ENCODE peak calls at places on chromosomes 7 and 10, in four cellular contexts. One of them, this sample, is unnamed.

GRCh38 chr10:122151121-122151694 is 119.9 kb upstream of the BTBD16 start:
- DNase-seq in endodermal cell: no peak
- DNase-seq in OCI-LY7: no peak
- DNase-seq in transverse colon: no peak
- DNase-seq in this sample: no peak

GRCh38 chr10:930415-931325 is 835 bp downstream of the LARP4B start:
- DNase-seq in endodermal cell: peak; percentile 81
- DNase-seq in OCI-LY7: peak; percentile 52
- DNase-seq in transverse colon: peak; percentile 76
- DNase-seq in this sample: no peak

GRCh38 chr10:4685904-4686643 is 139.9 kb upstream of the AKR1E2 start:
- DNase-seq in endodermal cell: no peak
- DNase-seq in OCI-LY7: no peak
- DNase-seq in transverse colon: no peak
- DNase-seq in this sample: no peak

GRCh38 chr7:151143261-151144015 is 24.1 kb downstream of the GBX1 start:
- DNase-seq in endodermal cell: peak; percentile 33
- DNase-seq in OCI-LY7: no peak
- DNase-seq in transverse colon: peak; percentile 4
- DNase-seq in this sample: no peak

GRCh38 chr7:127666602-127667001 is 14.6 kb downstream of the SND1 start:
- DNase-seq in endodermal cell: no peak
- DNase-seq in OCI-LY7: no peak
- DNase-seq in transverse colon: no peak
- DNase-seq in this sample: no peak

GRCh38 chr7:127391591-127392181 is 822 bp downstream of the ZNF800 start:
- DNase-seq in endodermal cell: peak; percentile 68
- DNase-seq in OCI-LY7: peak; percentile 69
- DNase-seq in transverse colon: peak; percentile 53
- DNase-seq in this sample: no peak

GRCh38 chr10:82438277-82438676 is 563.3 kb downstream of the NRG3 start:
- DNase-seq in endodermal cell: peak; percentile 46
- DNase-seq in OCI-LY7: no peak
- DNase-seq in transverse colon: no peak
- DNase-seq in this sample: no peak

GRCh38 chr10:132107947-132108877 is 42.5 kb downstream of the JAKMIP3 start:
- DNase-seq in endodermal cell: peak; percentile 26
- DNase-seq in OCI-LY7: no peak
- DNase-seq in transverse colon: no peak
- DNase-seq in this sample: no peak

GRCh38 chr10:59181668-59182067 is 5.2 kb downstream of the PHYHIPL start:
- DNase-seq in endodermal cell: peak; percentile 46
- DNase-seq in OCI-LY7: peak; percentile 24
- DNase-seq in transverse colon: no peak
- DNase-seq in this sample: peak; percentile 29

GRCh38 chr10:84214612-84215235 is 10.6 kb downstream of the LRIT2 start:
- DNase-seq in endodermal cell: peak; percentile 91
- DNase-seq in OCI-LY7: peak; percentile 52
- DNase-seq in transverse colon: peak; percentile 36
- DNase-seq in this sample: no peak
- TF ChIP-seq CTCF in endodermal cell: peak; percentile 78
- TF ChIP-seq CTCF in OCI-LY7: peak; percentile 71
- TF ChIP-seq CTCF in transverse colon: peak; percentile 29
- TF ChIP-seq CTCF in this sample: peak; percentile 46

GRCh38 chr7:92528958-92529264 is 316 bp downstream of the RBM48 start:
- DNase-seq in endodermal cell: no peak
- DNase-seq in OCI-LY7: no peak
- DNase-seq in transverse colon: no peak
- DNase-seq in this sample: no peak

GRCh38 chr7:92523110-92523509 is 5.2 kb downstream of the PEX1 start:
- DNase-seq in endodermal cell: no peak
- DNase-seq in OCI-LY7: no peak
- DNase-seq in transverse colon: no peak
- DNase-seq in this sample: no peak

GRCh38 chr7:92528188-92528957 is at the start of the genes PEX1 and RBM48:
- DNase-seq in endodermal cell: peak; percentile 99
- DNase-seq in OCI-LY7: peak; percentile 99
- DNase-seq in transverse colon: peak; percentile 97
- DNase-seq in this sample: peak; percentile 61

DNA sequence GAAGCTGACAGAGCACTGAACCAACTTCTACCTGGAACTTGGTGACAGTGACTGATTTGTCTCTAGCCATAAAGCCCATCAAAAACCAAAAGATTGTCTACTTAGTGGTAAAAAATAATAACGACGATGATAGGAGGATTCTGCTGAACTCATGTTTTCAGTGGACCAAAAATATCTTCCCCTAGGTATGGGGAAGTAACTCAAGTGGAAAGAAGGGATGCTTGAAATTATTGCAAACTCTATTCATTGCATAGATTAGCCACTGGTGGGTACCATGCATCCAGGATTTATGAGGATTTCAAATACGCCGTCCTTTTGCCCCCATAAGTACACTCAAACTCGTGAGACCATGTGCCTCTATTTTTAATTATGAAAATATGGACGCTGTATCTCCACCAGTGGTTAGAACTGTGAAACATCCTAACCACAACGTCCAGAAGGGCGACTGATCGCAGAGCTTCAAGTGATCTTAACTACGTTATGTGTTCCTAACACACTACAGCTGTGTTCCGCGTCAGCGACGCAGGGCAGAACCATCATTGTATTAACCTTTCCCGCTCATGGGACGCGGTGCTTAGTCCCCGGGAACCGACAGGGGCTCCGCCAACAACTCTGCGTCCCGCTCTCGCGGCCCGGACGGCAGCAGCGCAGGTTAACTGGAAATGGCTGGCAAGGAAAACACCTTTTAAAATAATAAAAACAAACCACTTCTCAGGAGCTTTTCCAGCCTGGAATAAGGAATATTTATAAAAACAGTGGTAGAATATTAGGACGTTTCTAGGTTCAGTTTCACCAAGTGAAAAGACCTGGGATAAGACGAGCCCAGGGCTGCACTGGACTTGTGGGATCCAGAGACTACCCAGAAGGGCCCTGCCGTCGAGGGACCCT is 776 bp downstream of the PEX1 start:
- DNase-seq in endodermal cell: peak; percentile 79
- DNase-seq in OCI-LY7: peak; percentile 83
- DNase-seq in transverse colon: peak; percentile 56
- DNase-seq in this sample: no peak
- TF ChIP-seq CTCF in endodermal cell: peak; percentile 60
- TF ChIP-seq CTCF in OCI-LY7: peak; percentile 36
- TF ChIP-seq CTCF in transverse colon: no peak
- TF ChIP-seq CTCF in this sample: no peak

GRCh38 chr7:69892790-69893189 is 294.5 kb downstream of the AUTS2 start:
- DNase-seq in endodermal cell: no peak
- DNase-seq in OCI-LY7: peak; percentile 28
- DNase-seq in transverse colon: no peak
- DNase-seq in this sample: no peak
- TF ChIP-seq CTCF in endodermal cell: no peak
- TF ChIP-seq CTCF in OCI-LY7: peak; percentile 73
- TF ChIP-seq CTCF in transverse colon: no peak
- TF ChIP-seq CTCF in this sample: peak; percentile 25

GRCh38 chr10:81200801-81201200 is 663.1 kb downstream of the SH2D4B start:
- DNase-seq in endodermal cell: no peak
- DNase-seq in OCI-LY7: no peak
- DNase-seq in transverse colon: no peak
- DNase-seq in this sample: no peak
- TF ChIP-seq CTCF in endodermal cell: no peak
- TF ChIP-seq CTCF in OCI-LY7: no peak
- TF ChIP-seq CTCF in transverse colon: no peak
- TF ChIP-seq CTCF in this sample: no peak

DNA sequence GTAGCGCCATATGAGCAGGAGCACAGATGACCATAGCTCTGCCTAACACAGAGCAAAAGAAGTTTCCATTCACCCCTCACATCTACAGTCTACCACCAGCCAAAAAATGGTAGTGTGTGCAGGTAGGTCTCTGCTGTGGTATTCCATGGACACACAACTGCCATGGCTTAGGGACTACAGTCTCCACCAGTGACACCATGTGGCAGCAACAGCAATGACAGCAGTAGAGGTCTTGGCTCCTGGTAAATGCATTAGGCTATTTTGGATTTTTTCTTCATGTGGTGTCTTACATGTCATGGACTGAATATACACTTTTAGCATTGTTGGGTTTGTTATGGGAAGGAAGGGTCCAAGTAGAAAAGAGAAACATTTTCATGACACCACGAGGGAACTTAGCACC is 70.1 kb upstream of the CABCOCO1 start:
- DNase-seq in endodermal cell: peak; percentile 68
- DNase-seq in OCI-LY7: peak; percentile 21
- DNase-seq in transverse colon: no peak
- DNase-seq in this sample: no peak
- TF ChIP-seq CTCF in endodermal cell: peak; percentile 81
- TF ChIP-seq CTCF in OCI-LY7: peak; percentile 71
- TF ChIP-seq CTCF in transverse colon: no peak
- TF ChIP-seq CTCF in this sample: peak; percentile 46

DNA sequence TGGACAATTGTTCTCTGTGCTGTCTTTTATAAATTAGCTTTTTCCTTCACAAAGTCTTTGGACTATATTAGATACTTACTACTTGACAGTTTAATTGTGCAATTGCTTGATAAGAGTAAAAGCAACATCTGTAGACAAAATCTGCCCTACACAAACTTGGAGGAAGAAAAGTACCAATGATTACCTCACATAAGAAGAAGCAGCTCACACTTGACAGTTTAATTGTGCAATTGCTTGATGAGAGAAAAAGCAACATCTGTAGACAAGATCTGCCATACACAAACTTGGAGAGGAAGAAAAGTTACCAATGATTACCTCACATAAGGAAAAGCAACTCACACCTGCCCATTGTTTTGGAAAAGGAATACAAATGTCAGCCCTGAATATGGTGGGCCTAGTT is 17.1 kb upstream of the SCIN start:
- DNase-seq in endodermal cell: no peak
- DNase-seq in OCI-LY7: no peak
- DNase-seq in transverse colon: no peak
- DNase-seq in this sample: no peak
- TF ChIP-seq CTCF in endodermal cell: no peak
- TF ChIP-seq CTCF in OCI-LY7: no peak
- TF ChIP-seq CTCF in transverse colon: no peak
- TF ChIP-seq CTCF in this sample: no peak

DNA sequence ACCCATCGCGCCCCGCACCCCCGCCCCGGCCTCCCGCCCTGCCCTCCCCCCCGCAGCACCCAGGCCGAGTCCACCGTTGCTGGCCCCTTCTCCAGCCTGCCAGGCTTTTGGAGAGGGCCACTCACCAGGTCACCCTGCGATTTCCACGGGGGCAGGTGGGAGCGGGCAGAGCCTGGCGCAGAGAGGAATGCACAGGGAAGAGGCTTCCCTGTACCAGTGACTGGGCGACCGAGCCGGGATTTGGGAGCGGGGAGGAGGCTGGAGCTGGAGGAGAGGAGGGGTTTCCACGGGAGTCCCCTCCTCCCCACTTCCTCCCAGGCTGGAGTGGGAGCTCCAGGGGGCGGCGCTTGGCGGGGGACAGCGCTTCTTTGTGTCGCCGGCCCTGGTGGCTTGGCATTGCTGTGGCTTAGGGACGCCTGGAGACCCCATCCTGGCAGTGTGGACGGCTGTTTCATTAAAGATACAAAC is 19.3 kb downstream of the TCAF1 start:
- DNase-seq in endodermal cell: peak; percentile 83
- DNase-seq in OCI-LY7: no peak
- DNase-seq in transverse colon: peak; percentile 40
- DNase-seq in this sample: peak; percentile 64
- TF ChIP-seq CTCF in endodermal cell: no peak
- TF ChIP-seq CTCF in OCI-LY7: no peak
- TF ChIP-seq CTCF in transverse colon: no peak
- TF ChIP-seq CTCF in this sample: no peak

GRCh38 chr10:69904533-69904932 is 102.8 kb downstream of the COL13A1 start:
- DNase-seq in endodermal cell: no peak
- DNase-seq in OCI-LY7: no peak
- DNase-seq in transverse colon: no peak
- DNase-seq in this sample: no peak

GRCh38 chr10:69899727-69900595 is 98.3 kb downstream of the COL13A1 start:
- DNase-seq in endodermal cell: peak; percentile 75
- DNase-seq in OCI-LY7: no peak
- DNase-seq in transverse colon: no peak
- DNase-seq in this sample: no peak

GRCh38 chr10:69902835-69903535 is 101.3 kb downstream of the COL13A1 start:
- DNase-seq in endodermal cell: no peak
- DNase-seq in OCI-LY7: no peak
- DNase-seq in transverse colon: peak; percentile 70
- DNase-seq in this sample: no peak

GRCh38 chr10:69901022-69901421 is 99.3 kb downstream of the COL13A1 start:
- DNase-seq in endodermal cell: no peak
- DNase-seq in OCI-LY7: no peak
- DNase-seq in transverse colon: no peak
- DNase-seq in this sample: no peak

DNA sequence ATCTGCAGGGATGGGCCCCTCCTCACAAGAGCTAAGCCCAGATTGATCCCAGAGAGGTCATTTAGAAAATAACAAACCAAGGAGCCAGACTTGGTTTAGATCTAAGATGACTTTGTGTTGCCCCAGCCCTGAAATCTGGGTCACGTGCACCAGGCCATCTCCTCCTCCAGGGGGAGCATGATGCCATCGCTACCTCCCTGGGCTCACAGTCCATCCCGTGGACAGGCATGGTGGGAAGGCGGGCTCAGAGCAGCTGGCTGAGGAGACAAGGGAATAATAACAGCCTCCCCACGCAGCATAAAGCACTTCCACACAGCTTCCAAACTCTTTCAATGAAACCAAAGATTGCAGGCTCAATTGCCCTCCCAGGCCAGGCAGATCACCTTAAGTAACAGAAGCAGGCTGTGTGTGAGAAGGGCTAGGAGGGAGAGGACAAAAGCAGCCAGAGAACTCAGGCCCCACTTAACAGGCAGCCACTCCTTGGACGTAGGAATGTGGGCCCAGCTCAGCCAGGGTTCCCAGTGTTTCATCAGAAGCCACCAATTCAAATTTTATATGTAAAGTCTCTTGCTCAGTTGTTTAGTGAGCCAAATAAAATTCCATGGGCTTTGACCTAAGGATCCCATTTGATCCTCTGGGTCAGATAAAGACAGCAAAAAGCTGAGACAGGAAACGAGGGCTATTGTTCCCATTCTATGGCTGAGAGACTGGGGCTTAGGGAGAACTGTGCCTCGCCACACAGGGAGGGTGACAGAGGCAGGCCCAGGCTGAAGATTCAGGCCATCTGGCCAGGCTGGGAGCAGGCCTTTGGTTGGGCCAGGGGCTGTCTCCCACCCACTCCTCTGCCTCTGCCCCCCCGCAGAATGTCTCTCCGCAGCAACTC is 100.2 kb downstream of the COL13A1 start:
- DNase-seq in endodermal cell: peak; percentile 92
- DNase-seq in OCI-LY7: peak; percentile 26
- DNase-seq in transverse colon: peak; percentile 66
- DNase-seq in this sample: no peak
- TF ChIP-seq CTCF in endodermal cell: peak; percentile 83
- TF ChIP-seq CTCF in OCI-LY7: peak; percentile 73
- TF ChIP-seq CTCF in transverse colon: peak; percentile 53
- TF ChIP-seq CTCF in this sample: peak; percentile 29

GRCh38 chr10:119859422-119860258 is 13.0 kb downstream of the MCMBP start:
- DNase-seq in endodermal cell: no peak
- DNase-seq in OCI-LY7: peak; percentile 63
- DNase-seq in transverse colon: no peak
- DNase-seq in this sample: no peak
- TF ChIP-seq CTCF in endodermal cell: peak; percentile 83
- TF ChIP-seq CTCF in OCI-LY7: peak; percentile 95
- TF ChIP-seq CTCF in transverse colon: peak; percentile 66
- TF ChIP-seq CTCF in this sample: peak; percentile 65

This sample was measured in D721Med.